ENCODE peak calls at places on chromosomes 11 and 22, in four cellular contexts. W is mammary epithelial cell, N is AG04450, V is mesothelial cell of epicardium. H is an unnamed sample.

GRCh38 chr11:3994030-3994640 is 100.5 kb upstream of the RRM1 start:
- DNase-seq in W (peak), N (no peak), V (no peak), H (no peak)

GRCh38 chr11:115191761-115192160 is 312.5 kb downstream of the CADM1 start:
- DNase-seq in W (no peak), N (no peak), V (no peak), H (no peak)

GRCh38 chr11:19924321-19925115 is 211.9 kb downstream of the NAV2 start:
- DNase-seq in W (no peak), N (no peak), V (no peak), H (no peak)

GRCh38 chr11:112225753-112226061 is 521 bp upstream of the PTS start:
- DNase-seq in W (no peak), N (no peak), V (no peak), H (peak)

GRCh38 chr11:68780829-68781228 is 29.5 kb upstream of the TESMIN start:
- DNase-seq in W (no peak), N (no peak), V (no peak), H (no peak)

GRCh38 chr22:36328635-36329216 is 59.0 kb downstream of the MYH9 start:
- DNase-seq in W (peak), N (peak), V (no peak), H (peak)

GRCh38 chr11:68954970-68955958 is 25.5 kb downstream of the MRGPRD start:
- DNase-seq in W (no peak), N (no peak), V (no peak), H (no peak)

GRCh38 chr22:48431014-48431413 is 1396.7 kb downstream of the BRD1 start:
- DNase-seq in W (no peak), N (no peak), V (no peak), H (no peak)

GRCh38 chr11:29447821-29448220 is 569.0 kb downstream of the KCNA4 start:
- DNase-seq in W (no peak), N (no peak), V (no peak), H (no peak)

GRCh38 chr11:46857666-46858065 is 11.6 kb upstream of the CKAP5 start:
- DNase-seq in W (no peak), N (no peak), V (no peak), H (no peak)

GRCh38 chr11:128701086-128701485 is 7.2 kb downstream of the FLI1 start:
- DNase-seq in W (no peak), N (no peak), V (no peak), H (no peak)

GRCh38 chr22:49368976-49369725 is 458.5 kb downstream of the BRD1 start:
- DNase-seq in W (no peak), N (no peak), V (no peak), H (no peak)

GRCh38 chr11:66467034-66467659 is 442 bp downstream of the PELI3 start:
- DNase-seq in W (no peak), N (no peak), V (peak), H (no peak)

GRCh38 chr11:125190549-125190948 is 26.0 kb downstream of the PKNOX2 start:
- DNase-seq in W (no peak), N (no peak), V (no peak), H (no peak)

GRCh38 chr11:65471410-65471762 is 27.5 kb upstream of the MALAT1 start:
- DNase-seq in W (no peak), N (no peak), V (no peak), H (peak)

GRCh38 chr11:33168605-33169240 is 7.4 kb upstream of the CSTF3 start:
- DNase-seq in W (no peak), N (no peak), V (no peak), H (no peak)

GRCh38 chr11:76972051-76972450 is 62.1 kb upstream of the B3GNT6 start:
- DNase-seq in W (no peak), N (no peak), V (no peak), H (no peak)

GRCh38 chr22:42461511-42461910 is 29.3 kb upstream of the NFAM1 start:
- DNase-seq in W (no peak), N (no peak), V (no peak), H (no peak)

GRCh38 chr11:130781906-130782305 is 134.4 kb downstream of the SNX19 start:
- DNase-seq in W (peak), N (no peak), V (no peak), H (no peak)

GRCh38 chr11:64951529-64951928 is 15.8 kb upstream of the GPHA2 start:
- DNase-seq in W (no peak), N (no peak), V (no peak), H (no peak)

GRCh38 chr11:124577664-124578427 is 8.0 kb downstream of the OR8A1 start:
- DNase-seq in W (no peak), N (no peak), V (no peak), H (no peak)

GRCh38 chr11:2550606-2550970 is 105.8 kb downstream of the KCNQ1 start:
- DNase-seq in W (no peak), N (no peak), V (peak), H (no peak)

GRCh38 chr11:60854140-60854846 is 1.5 kb downstream of the PTGDR2 start:
- DNase-seq in W (no peak), N (no peak), V (no peak), H (no peak)

GRCh38 chr11:60853469-60853950 is 2.2 kb downstream of the PTGDR2 start:
- DNase-seq in W (no peak), N (no peak), V (no peak), H (no peak)

GRCh38 chr11:60852639-60853468 is 2.9 kb downstream of the PTGDR2 start:
- DNase-seq in W (no peak), N (no peak), V (no peak), H (no peak)

GRCh38 chr11:60851327-60852059 is 4.3 kb downstream of the PTGDR2 start:
- DNase-seq in W (no peak), N (no peak), V (no peak), H (no peak)

GRCh38 chr11:60852060-60852638 is 3.6 kb downstream of the PTGDR2 start:
- DNase-seq in W (no peak), N (no peak), V (no peak), H (no peak)
- TF ChIP-seq CTCF in W (no peak), N (no peak), V (no peak), H (no peak)

GRCh38 chr22:41230399-41230785 is 10.3 kb downstream of the CHADL start:
- DNase-seq in W (no peak), N (no peak), V (no peak), H (no peak)
- TF ChIP-seq CTCF in W (no peak), N (no peak), V (no peak), H (no peak)

GRCh38 chr11:36214484-36214883 is 74.7 kb downstream of the COMMD9 start:
- DNase-seq in W (peak), N (no peak), V (no peak), H (no peak)

GRCh38 chr11:36215688-36216050 is 73.6 kb downstream of the COMMD9 start:
- DNase-seq in W (no peak), N (no peak), V (no peak), H (no peak)

GRCh38 chr11:36218283-36218921 is 70.8 kb downstream of the COMMD9 start:
- DNase-seq in W (no peak), N (no peak), V (no peak), H (no peak)

GRCh38 chr11:36214976-36215687 is 74.1 kb downstream of the COMMD9 start:
- DNase-seq in W (no peak), N (no peak), V (no peak), H (no peak)

GRCh38 chr11:36216061-36216615 is 73.1 kb downstream of the COMMD9 start:
- DNase-seq in W (no peak), N (no peak), V (no peak), H (no peak)
- TF ChIP-seq CTCF in W (no peak), N (no peak), V (no peak), H (no peak)

DNA sequence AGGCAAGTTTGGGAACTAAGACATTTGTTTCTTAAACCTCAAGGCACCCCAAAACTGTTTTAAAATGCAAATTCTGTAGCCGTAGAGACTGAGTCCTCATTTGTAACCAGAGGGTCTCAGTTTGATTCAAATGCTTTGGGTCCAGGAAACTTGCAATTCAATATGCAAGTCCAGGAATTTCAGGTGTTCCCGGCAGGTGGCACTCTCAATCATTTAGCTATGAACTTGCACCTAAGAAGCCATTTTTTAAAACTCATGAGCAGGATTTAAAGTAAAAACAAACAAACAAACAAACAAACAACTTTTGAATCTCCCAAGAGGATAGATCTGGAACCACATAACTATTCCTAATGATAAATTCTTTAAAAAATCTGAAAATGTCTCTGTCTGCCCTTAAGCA is 8.7 kb upstream of the ABTB2 start:
- DNase-seq in W (no peak), N (no peak), V (no peak), H (no peak)
- TF ChIP-seq CTCF in W (peak), N (no peak), V (peak), H (no peak)

DNA sequence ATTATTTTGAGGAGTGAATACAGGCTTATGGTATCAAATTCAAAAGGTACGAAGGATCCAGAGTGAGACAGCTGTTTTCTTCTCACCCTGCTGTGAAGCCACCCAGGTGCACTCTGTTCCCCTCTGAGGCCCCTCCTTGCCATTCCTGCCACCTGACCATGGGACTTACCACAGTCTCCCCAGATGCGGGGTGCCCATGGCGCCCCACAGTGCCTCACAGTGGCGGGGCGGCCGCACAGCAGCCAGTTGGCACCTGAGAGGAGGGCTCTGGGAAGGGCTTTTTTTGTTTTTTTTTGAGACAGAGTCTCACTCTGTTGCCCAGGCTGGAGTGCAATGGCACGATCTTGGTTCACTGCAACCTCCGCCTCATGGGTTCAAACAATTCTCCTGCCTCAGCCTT is 151.7 kb downstream of the CEP164 start:
- DNase-seq in W (no peak), N (no peak), V (no peak), H (no peak)
- TF ChIP-seq CTCF in W (no peak), N (no peak), V (no peak), H (no peak)

GRCh38 chr22:43740587-43741270 is 71.4 kb downstream of the EFCAB6 start:
- DNase-seq in W (no peak), N (no peak), V (no peak), H (no peak)

GRCh38 chr22:43743929-43744643 is 68.0 kb downstream of the EFCAB6 start:
- DNase-seq in W (no peak), N (no peak), V (no peak), H (no peak)

GRCh38 chr22:43742551-43742950 is 69.6 kb downstream of the EFCAB6 start:
- DNase-seq in W (no peak), N (no peak), V (no peak), H (no peak)

GRCh38 chr22:43745783-43746356 is 66.2 kb downstream of the EFCAB6 start:
- DNase-seq in W (no peak), N (no peak), V (no peak), H (no peak)

DNA sequence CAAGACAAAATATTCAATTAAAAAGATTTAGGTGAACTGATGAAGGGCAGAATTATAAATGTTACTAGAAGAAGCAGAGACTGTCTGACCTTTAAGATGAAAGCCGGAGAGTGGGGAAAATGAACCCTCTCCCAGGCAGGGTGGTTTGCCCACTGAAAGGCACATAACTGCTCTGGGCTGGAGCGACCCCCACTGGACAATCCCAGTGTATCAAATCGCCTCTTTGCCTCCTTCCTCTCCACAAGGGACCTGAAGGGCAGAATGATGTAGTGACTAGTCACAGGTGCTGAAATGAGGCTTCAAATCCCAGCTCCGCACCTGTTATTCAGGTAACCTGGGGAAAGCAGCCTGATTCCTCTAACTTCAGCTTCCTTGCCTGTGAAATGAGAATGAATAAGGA is 69.0 kb downstream of the EFCAB6 start:
- DNase-seq in W (no peak), N (no peak), V (no peak), H (no peak)
- TF ChIP-seq CTCF in W (peak), N (no peak), V (no peak), H (no peak)

GRCh38 chr11:95926714-95927113 is 2.8 kb upstream of the MTMR2 start:
- DNase-seq in W (no peak), N (no peak), V (no peak), H (no peak)

GRCh38 chr11:95923441-95923729 is 522 bp downstream of the MTMR2 start:
- DNase-seq in W (no peak), N (no peak), V (no peak), H (no peak)

GRCh38 chr11:95924414-95924760 is 480 bp upstream of the MTMR2 start:
- DNase-seq in W (peak), N (no peak), V (no peak), H (no peak)

GRCh38 chr11:95923730-95924413 is at the start of gene MTMR2:
- DNase-seq in W (peak), N (peak), V (peak), H (peak)

DNA sequence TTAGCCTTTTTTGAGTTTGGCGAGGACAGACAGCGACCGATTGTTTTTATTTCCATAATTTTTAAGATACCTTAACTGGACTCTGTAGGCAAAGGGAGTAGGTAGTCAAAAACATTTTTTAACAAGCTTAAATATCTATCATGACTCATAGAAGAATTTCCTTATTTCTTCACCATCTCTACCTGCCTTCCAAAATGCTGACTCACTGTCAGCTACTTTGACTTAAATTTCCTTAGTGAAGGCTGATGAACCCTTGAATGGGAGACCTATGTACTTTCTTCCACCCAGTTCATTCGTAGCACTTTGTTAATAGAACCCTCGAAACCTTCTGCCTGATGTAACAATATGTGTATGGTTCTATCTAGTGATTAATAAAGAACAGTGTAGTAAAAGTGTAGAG is 1.1 kb upstream of the MTMR2 start:
- DNase-seq in W (peak), N (no peak), V (no peak), H (no peak)
- TF ChIP-seq CTCF in W (no peak), N (no peak), V (no peak), H (no peak)

GRCh38 chr11:91435694-91436375 is 788.8 kb upstream of the FAT3 start:
- DNase-seq in W (no peak), N (no peak), V (no peak), H (no peak)
- TF ChIP-seq CTCF in W (peak), N (no peak), V (no peak), H (no peak)

GRCh38 chr11:126764221-126764620 is 236.3 kb downstream of the KIRREL3 start:
- DNase-seq in W (no peak), N (no peak), V (no peak), H (no peak)
- TF ChIP-seq CTCF in W (peak), N (peak), V (no peak), H (no peak)

GRCh38 chr22:32378703-32379272 is 21.1 kb downstream of the RFPL3 start:
- DNase-seq in W (peak), N (no peak), V (no peak), H (no peak)
- TF ChIP-seq CTCF in W (peak), N (peak), V (peak), H (no peak)